ENCODE peak calls at places on chromosomes 1 and 21, in eight cellular contexts. K is prostate gland, T is GM12865, M is AG10803, P is stomach, Z is neural progenitor cell, L is psoas muscle, S is ascending aorta. B is an unnamed sample.

GRCh38 chr1:225911207-225912130 is 12.6 kb downstream of the PYCR2 start:
- DNase-seq in K (peak; percentile 35), T (peak; percentile 72), M (peak; percentile 36), P (peak; percentile 78), Z (peak; percentile 84), L (peak; percentile 84), S (peak; percentile 79), B (peak; percentile 51)

GRCh38 chr1:221998186-221998612 is 256.3 kb upstream of the DUSP10 start:
- DNase-seq in K (no peak), T (no peak), M (no peak), P (no peak), Z (no peak), L (no peak), S (no peak), B (peak; percentile 80)

GRCh38 chr1:24642481-24643361 is at the start of gene SRRM1:
- DNase-seq in K (peak; percentile 100), T (peak; percentile 100), M (peak; percentile 100), P (peak; percentile 99), Z (peak; percentile 99), L (peak; percentile 100), S (peak; percentile 100), B (peak; percentile 100)

GRCh38 chr1:50697440-50698421 is 262.3 kb downstream of the FAF1 start:
- DNase-seq in K (no peak), T (no peak), M (no peak), P (no peak), Z (no peak), L (no peak), S (no peak), B (peak; percentile 68)

GRCh38 chr1:161052899-161053298 is 7.1 kb upstream of the USF1 start:
- DNase-seq in K (no peak), T (no peak), M (no peak), P (no peak), Z (no peak), L (no peak), S (no peak), B (no peak)

GRCh38 chr21:37623689-37624088 is 257.1 kb downstream of the DYRK1A start:
- DNase-seq in K (no peak), T (peak; percentile 53), M (no peak), P (no peak), Z (no peak), L (no peak), S (no peak), B (no peak)

GRCh38 chr1:208551609-208552008 is 307.4 kb upstream of the PLXNA2 start:
- DNase-seq in K (no peak), T (peak; percentile 60), M (no peak), P (no peak), Z (no peak), L (no peak), S (no peak), B (no peak)

GRCh38 chr1:169694304-169694703 is 17.1 kb downstream of the SELL start:
- DNase-seq in K (no peak), T (peak; percentile 76), M (no peak), P (no peak), Z (no peak), L (no peak), S (no peak), B (no peak)

GRCh38 chr1:229947968-229948367 is 119.1 kb upstream of the GALNT2 start:
- DNase-seq in K (no peak), T (no peak), M (no peak), P (no peak), Z (no peak), L (no peak), S (no peak), B (no peak)

GRCh38 chr1:109188776-109189175 is 24.9 kb upstream of the SARS1 start:
- DNase-seq in K (no peak), T (no peak), M (no peak), P (no peak), Z (no peak), L (no peak), S (no peak), B (no peak)

GRCh38 chr21:36079010-36079649 is 9.3 kb downstream of the CBR1 start:
- DNase-seq in K (no peak), T (peak; percentile 46), M (no peak), P (peak; percentile 53), Z (no peak), L (no peak), S (no peak), B (peak; percentile 74)

DNA sequence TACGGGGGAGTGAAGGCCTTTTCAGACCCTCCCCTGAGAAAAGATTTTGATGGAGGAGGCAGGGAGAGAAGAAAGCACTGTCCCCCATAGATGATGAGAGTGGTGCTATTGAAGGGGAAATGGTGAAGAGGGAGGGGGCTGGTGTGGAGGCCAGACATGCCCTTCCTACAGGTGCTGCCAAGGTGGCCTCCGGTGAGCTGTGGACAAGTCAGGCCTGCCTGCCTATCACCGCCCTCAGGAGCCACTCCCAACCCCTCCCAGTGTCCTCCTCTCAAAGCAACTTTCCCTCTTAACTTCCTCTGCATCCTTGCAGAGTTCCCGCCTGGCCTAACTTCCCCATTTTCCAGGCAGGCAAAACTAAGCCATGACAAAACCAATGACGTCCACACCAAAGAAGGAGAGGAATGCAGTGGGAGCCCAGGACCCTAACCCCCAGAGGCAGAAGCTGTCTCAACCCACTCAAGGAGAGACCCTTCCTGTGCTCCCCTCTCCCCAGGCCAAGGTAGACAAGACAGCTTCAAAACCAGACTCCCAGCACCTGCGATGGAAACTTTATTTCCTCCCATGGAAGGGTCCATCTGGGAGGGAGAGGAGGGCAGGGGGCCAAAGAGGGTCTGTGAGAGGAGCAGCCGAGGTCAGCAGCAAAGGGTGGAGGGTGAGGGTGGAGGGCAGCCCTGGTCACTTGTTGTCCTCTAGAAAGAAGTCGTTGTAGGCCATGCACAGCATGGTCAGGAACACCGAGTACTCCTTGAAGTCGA is 1.0 kb upstream of the S100A6 start:
- DNase-seq in K (no peak), T (no peak), M (no peak), P (peak; percentile 44), Z (no peak), L (no peak), S (no peak), B (no peak)
- H3K4me3 ChIP-seq in K (peak overlapping the region; percentile 74), T (no peak overlapping the region), M (peak overlapping the region; percentile 100), P (peak overlapping the region; percentile 76), Z (no peak overlapping the region), L (peak overlapping the region; percentile 77), S (peak overlapping the region; percentile 95), B (peak overlapping the region; percentile 86)

DNA sequence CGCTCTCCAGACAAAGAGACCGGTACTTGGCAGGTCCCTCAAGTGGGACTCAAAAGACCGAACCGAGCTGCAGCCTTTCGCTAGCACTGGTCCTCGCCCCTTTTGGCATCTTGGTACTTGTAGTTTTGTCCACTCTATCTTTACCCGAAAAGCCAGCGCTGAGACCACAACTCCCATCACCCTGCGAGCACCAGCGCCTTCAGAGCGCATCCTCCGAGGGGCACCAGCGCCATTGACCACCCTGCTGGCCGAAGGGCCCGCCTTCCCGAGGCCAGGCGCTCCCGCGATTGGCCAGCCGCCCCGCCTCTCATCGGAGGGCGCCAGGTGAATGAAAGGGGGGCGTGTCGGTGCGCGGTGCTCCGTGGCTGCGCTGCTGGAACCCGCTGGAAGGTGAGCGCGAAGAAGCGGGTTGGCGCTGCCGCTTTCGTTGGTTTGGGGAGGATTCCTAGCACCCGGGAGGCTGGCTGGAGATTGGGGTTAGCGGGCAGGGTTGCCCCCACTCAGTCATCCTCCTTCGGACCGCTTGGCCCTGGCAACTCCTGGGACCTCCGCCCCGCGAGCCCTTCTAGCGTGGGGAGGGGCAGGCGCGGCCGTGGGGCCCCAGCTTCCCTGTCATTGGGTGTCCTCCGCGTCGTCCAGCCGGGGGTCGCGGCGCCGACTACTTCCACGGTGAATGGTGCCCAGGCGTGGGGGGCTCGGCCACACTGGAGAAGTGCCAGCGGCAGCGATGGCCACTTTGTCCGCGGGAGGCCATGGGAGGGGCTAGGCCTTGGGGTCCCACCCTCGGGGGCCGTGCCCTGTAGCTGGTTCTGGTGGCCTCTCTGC is at the start of gene ZBTB8B:
- DNase-seq in K (peak; percentile 80), T (peak; percentile 37), M (peak; percentile 21), P (peak; percentile 71), Z (peak; percentile 98), L (peak; percentile 70), S (peak; percentile 72), B (peak; percentile 43)
- TF ChIP-seq CTCF in K (no peak), T (no peak), M (no peak), P (no peak), Z (no peak), L (no peak), S (no peak), B (peak; percentile 2)

DNA sequence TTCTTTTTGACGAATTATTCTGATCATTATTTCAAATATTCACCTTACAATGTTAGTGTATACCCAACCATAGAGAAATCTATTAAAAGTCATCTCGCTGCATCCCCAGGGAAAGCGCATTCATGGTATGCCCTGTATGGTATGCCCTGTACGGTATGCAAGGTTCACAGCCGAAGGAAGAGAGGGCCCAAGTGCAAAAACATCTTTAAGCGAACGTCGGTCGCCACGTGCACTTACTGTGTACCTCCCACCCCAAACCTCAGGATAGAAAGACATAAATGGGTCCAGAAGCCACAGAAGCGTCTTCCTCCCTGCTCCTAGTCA is 14.4 kb downstream of the HLX start:
- DNase-seq in K (no peak), T (no peak), M (no peak), P (no peak), Z (peak; percentile 6), L (no peak), S (no peak), B (no peak)
- H3K4me3 ChIP-seq in K (no peak overlapping the region), T (no peak overlapping the region), M (peak overlapping the region; percentile 51), P (peak overlapping the region; percentile 27), Z (peak overlapping the region; percentile 37), L (peak overlapping the region; percentile 55), S (peak overlapping the region; percentile 49), B (peak overlapping the region; percentile 41)

GRCh38 chr1:29415156-29415830 is 179.0 kb downstream of the PTPRU start:
- DNase-seq in K (no peak), T (peak; percentile 17), M (no peak), P (no peak), Z (peak; percentile 40), L (no peak), S (no peak), B (no peak)
- TF ChIP-seq CTCF in K (peak; percentile 42), T (no peak), M (no peak), P (no peak), Z (peak; percentile 31), L (no peak), S (no peak), B (no peak)

GRCh38 chr1:203649551-203650011 is 22.9 kb downstream of the ATP2B4 start:
- DNase-seq in K (no peak), T (peak; percentile 60), M (no peak), P (no peak), Z (no peak), L (no peak), S (no peak), B (no peak)
- H3K4me3 ChIP-seq in K (no peak overlapping the region), T (no peak overlapping the region), M (no peak overlapping the region), P (no peak overlapping the region), Z (no peak overlapping the region), L (no peak overlapping the region), S (peak overlapping the region; percentile 48), B (no peak overlapping the region)